ENCODE peak calls at places on chromosomes 1 and 21, in seven cellular contexts. S is brain microvascular endothelial cell, V is tibial artery, K is fibroblast of lung, R is mammary epithelial cell, Q is cardiac fibroblast, I is epithelial cell of esophagus. G is an unnamed sample.
A peak's percentile ranks its signal among the peaks of the same experiment; 100 is the strongest.

GRCh38 chr1:245687636-245688535 is 533.1 kb downstream of the KIF26B start:
- DNase-seq in V (no peak), I (no peak), Q (no peak), R (no peak), K (peak; percentile 54), S (no peak), G (no peak)

GRCh38 chr1:64536836-64537490 is 67.0 kb downstream of the CACHD1 start:
- DNase-seq in S (no peak), K (no peak), R (no peak), Q (no peak), I (no peak), V (no peak), G (no peak)

GRCh38 chr1:26127235-26128163 is 15.9 kb downstream of the PDIK1L start:
- DNase-seq in Q (peak; percentile 29), R (no peak), K (no peak), S (no peak), V (no peak), I (peak; percentile 60), G (no peak)

GRCh38 chr1:7149080-7149838 is 364.0 kb downstream of the CAMTA1 start:
- DNase-seq in V (no peak), R (no peak), I (no peak), K (peak; percentile 8), S (peak; percentile 12), Q (peak; percentile 11), G (no peak)

GRCh38 chr1:71232786-71233185 is 152.0 kb upstream of the ZRANB2 start:
- DNase-seq in Q (no peak), S (no peak), R (no peak), V (no peak), I (no peak), K (no peak), G (no peak)

GRCh38 chr1:185585770-185586169 is 148.4 kb upstream of the HMCN1 start:
- DNase-seq in S (no peak), R (no peak), K (no peak), I (peak; percentile 55), V (no peak), Q (no peak), G (no peak)

GRCh38 chr1:11078631-11079030 is 18.8 kb upstream of the SRM start:
- DNase-seq in K (peak; percentile 51), V (no peak), Q (no peak), I (no peak), R (no peak), S (no peak), G (no peak)

GRCh38 chr1:33185541-33185940 is 3.7 kb upstream of the TRIM62 start:
- DNase-seq in S (no peak), Q (no peak), V (no peak), K (no peak), I (no peak), R (no peak), G (no peak)

GRCh38 chr1:5370321-5370720 is 621.9 kb downstream of the NPHP4 start:
- DNase-seq in R (no peak), S (no peak), I (no peak), K (no peak), V (no peak), Q (no peak), G (no peak)

GRCh38 chr1:38266197-38266520 is 219.6 kb upstream of the POU3F1 start:
- DNase-seq in Q (no peak), I (no peak), S (no peak), K (no peak), R (no peak), V (no peak), G (no peak)

GRCh38 chr1:100785399-100786082 is 66.0 kb downstream of the VCAM1 start:
- DNase-seq in V (no peak), S (peak; percentile 40), R (no peak), I (no peak), Q (peak; percentile 95), K (peak; percentile 97), G (no peak)

GRCh38 chr1:228487336-228488106 is at the start of gene RNF187:
- DNase-seq in I (peak; percentile 24), V (peak; percentile 82), S (no peak), R (no peak), K (no peak), Q (peak; percentile 50), G (peak; percentile 90)

GRCh38 chr1:99527078-99527477 is 118.8 kb upstream of the PALMD start:
- DNase-seq in R (no peak), Q (peak; percentile 56), V (no peak), I (peak; percentile 19), K (peak; percentile 27), S (no peak), G (no peak)

GRCh38 chr1:37926061-37926924 is 20.6 kb downstream of the INPP5B start:
- DNase-seq in V (no peak), I (no peak), S (no peak), K (no peak), Q (no peak), R (no peak), G (no peak)

GRCh38 chr1:243325305-243325890 is 69.6 kb downstream of the SDCCAG8 start:
- DNase-seq in I (peak; percentile 64), Q (peak; percentile 77), V (no peak), S (peak; percentile 66), R (peak; percentile 25), K (peak; percentile 52), G (no peak)

GRCh38 chr1:104787866-104788510 is 1038.3 kb downstream of the AMY1C start:
- DNase-seq in V (no peak), R (no peak), Q (no peak), K (no peak), S (no peak), I (no peak), G (no peak)

GRCh38 chr21:20445971-20446370 is 552.2 kb upstream of the NCAM2 start:
- DNase-seq in Q (no peak), I (no peak), K (no peak), S (no peak), V (no peak), R (no peak), G (no peak)

GRCh38 chr21:20443558-20444155 is 554.6 kb upstream of the NCAM2 start:
- DNase-seq in R (no peak), Q (no peak), I (no peak), V (no peak), S (no peak), K (no peak), G (no peak)
- TF ChIP-seq CTCF in R (no peak), Q (peak; percentile 14), I (no peak), V (no peak), S (peak; percentile 37), K (no peak), G (no peak)

DNA sequence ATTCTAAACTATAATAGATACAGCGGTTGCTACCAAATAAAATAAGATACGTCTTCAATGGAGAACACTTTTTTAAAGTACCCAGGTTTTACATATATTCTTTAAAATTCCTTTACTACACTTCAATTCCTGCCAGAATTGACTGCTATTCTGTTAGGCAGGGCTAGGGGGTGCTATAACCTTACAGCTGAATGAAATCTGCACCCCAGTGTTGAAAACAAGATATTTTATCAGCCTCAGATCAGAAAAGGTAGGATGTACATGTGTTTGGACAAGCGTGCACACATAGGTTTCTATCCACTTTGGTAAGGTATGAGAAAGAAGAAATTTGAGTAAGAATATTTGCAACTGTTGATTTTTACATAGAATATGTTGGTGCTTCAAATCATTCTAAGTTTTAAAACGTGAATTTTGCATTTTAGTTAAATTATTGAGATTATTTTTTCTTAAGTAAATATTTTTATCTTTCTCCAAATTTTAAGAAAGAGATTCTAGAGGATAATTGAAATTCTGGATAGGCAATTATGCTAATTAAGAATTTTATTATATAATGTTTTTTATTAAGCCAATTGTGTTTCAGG is 490.8 kb upstream of the ADGRL4 start:
- DNase-seq in R (peak; percentile 6), V (no peak), I (peak; percentile 57), S (peak; percentile 29), K (peak; percentile 29), Q (peak; percentile 57), G (no peak)
- TF ChIP-seq CTCF in R (peak; percentile 96), V (peak; percentile 74), I (peak; percentile 99), S (peak; percentile 87), K (peak; percentile 97), Q (peak; percentile 93), G (no peak)

DNA sequence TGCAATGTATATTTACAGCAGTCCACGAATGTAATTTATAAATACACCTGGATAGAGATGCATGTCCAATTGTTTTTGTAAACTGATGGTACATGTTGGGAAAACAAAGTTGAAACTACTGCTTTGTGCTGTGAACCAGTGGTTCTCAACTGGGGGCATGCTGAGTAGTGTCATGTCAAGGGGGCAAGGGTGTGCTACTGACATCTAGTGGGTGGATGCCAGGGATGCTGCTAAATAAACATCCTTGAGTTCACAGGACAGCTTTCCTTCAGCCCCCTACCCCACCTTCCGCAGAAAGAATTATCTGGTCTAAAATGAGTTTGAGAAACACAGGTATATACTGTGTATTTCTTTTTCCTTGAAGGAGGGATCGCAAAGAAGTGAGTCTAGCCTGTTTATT is 95.9 kb downstream of the RASAL2 start:
- DNase-seq in I (peak; percentile 44), S (peak; percentile 10), K (no peak), V (no peak), Q (peak; percentile 41), R (no peak), G (no peak)
- TF ChIP-seq CTCF in I (peak; percentile 66), S (peak; percentile 71), K (peak; percentile 21), V (peak; percentile 11), Q (peak; percentile 52), R (peak; percentile 51), G (no peak)

GRCh38 chr21:39096754-39097153 is 86.5 kb downstream of the PSMG1 start:
- DNase-seq in I (no peak), K (no peak), Q (no peak), V (no peak), R (no peak), S (no peak), G (no peak)
- TF ChIP-seq CTCF in I (no peak), K (no peak), Q (peak; percentile 3), V (no peak), R (no peak), S (peak; percentile 32), G (no peak)

G was measured in natural killer cell.